ENCODE peak calls at places on chromosomes 12 and 14, in eight cellular contexts. F, L, O, R, J, W, H and D are unnamed samples.

GRCh38 chr14:95157987-95158712 is 821 bp upstream of the DICER1 start:
- DNase-seq in F (no peak), L (peak), O (no peak), R (no peak), J (no peak), W (no peak), H (no peak), D (no peak)

GRCh38 chr14:94342334-94342934 is 19.3 kb upstream of the SERPINA6 start:
- DNase-seq in F (peak), L (peak), O (peak), R (peak), J (peak), W (peak), H (peak), D (peak)

GRCh38 chr12:67716817-67717216 is 68.3 kb downstream of the DYRK2 start:
- DNase-seq in F (no peak), L (no peak), O (no peak), R (peak), J (peak), W (no peak), H (no peak), D (peak)

GRCh38 chr12:49763006-49763591 is 21.7 kb downstream of the TMBIM6 start:
- DNase-seq in F (no peak), L (peak), O (no peak), R (peak), J (peak), W (peak), H (peak), D (no peak)

GRCh38 chr12:107131832-107132616 is 38.7 kb upstream of the CRY1 start:
- DNase-seq in F (peak), L (peak), O (no peak), R (peak), J (peak), W (no peak), H (peak), D (peak)

GRCh38 chr14:30507209-30507608 is 51.7 kb upstream of the G2E3 start:
- DNase-seq in F (no peak), L (no peak), O (no peak), R (no peak), J (no peak), W (no peak), H (no peak), D (no peak)

GRCh38 chr14:101064121-101064661 is 160.7 kb upstream of the RTL1 start:
- DNase-seq in F (no peak), L (no peak), O (no peak), R (no peak), J (no peak), W (no peak), H (no peak), D (no peak)

GRCh38 chr14:36817071-36817930 is 155.6 kb downstream of the PAX9 start:
- DNase-seq in F (no peak), L (no peak), O (no peak), R (no peak), J (no peak), W (no peak), H (no peak), D (no peak)

GRCh38 chr12:65568517-65568916 is 255.8 kb upstream of the HMGA2 start:
- DNase-seq in F (no peak), L (peak), O (no peak), R (peak), J (peak), W (no peak), H (no peak), D (peak)

GRCh38 chr14:51386983-51387730 is 147.1 kb downstream of the TMX1 start:
- DNase-seq in F (no peak), L (peak), O (no peak), R (peak), J (no peak), W (no peak), H (no peak), D (no peak)

GRCh38 chr12:83042441-83043215 is 355.9 kb downstream of the TMTC2 start:
- DNase-seq in F (no peak), L (no peak), O (no peak), R (no peak), J (peak), W (no peak), H (no peak), D (no peak)

GRCh38 chr14:39998854-39999253 is 566.6 kb upstream of the FBXO33 start:
- DNase-seq in F (no peak), L (no peak), O (no peak), R (no peak), J (no peak), W (no peak), H (no peak), D (no peak)

GRCh38 chr12:88617352-88617751 is 37.1 kb upstream of the KITLG start:
- DNase-seq in F (no peak), L (no peak), O (no peak), R (no peak), J (no peak), W (no peak), H (no peak), D (no peak)

GRCh38 chr12:129570796-129571400 is 332.9 kb downstream of the TMEM132D start:
- DNase-seq in F (no peak), L (no peak), O (no peak), R (no peak), J (peak), W (no peak), H (no peak), D (no peak)

GRCh38 chr14:103198429-103199140 is 75.3 kb downstream of the TNFAIP2 start:
- DNase-seq in F (no peak), L (peak), O (no peak), R (peak), J (no peak), W (no peak), H (peak), D (peak)

GRCh38 chr14:53355581-53356112 is 202.5 kb upstream of the DDHD1 start:
- DNase-seq in F (peak), L (peak), O (no peak), R (peak), J (peak), W (no peak), H (no peak), D (peak)

GRCh38 chr14:45716506-45716905 is 463.5 kb upstream of the MIS18BP1 start:
- DNase-seq in F (no peak), L (peak), O (no peak), R (peak), J (peak), W (no peak), H (no peak), D (no peak)

GRCh38 chr14:26448181-26448855 is 149.5 kb downstream of the NOVA1 start:
- DNase-seq in F (no peak), L (no peak), O (no peak), R (no peak), J (no peak), W (no peak), H (no peak), D (no peak)

DNA sequence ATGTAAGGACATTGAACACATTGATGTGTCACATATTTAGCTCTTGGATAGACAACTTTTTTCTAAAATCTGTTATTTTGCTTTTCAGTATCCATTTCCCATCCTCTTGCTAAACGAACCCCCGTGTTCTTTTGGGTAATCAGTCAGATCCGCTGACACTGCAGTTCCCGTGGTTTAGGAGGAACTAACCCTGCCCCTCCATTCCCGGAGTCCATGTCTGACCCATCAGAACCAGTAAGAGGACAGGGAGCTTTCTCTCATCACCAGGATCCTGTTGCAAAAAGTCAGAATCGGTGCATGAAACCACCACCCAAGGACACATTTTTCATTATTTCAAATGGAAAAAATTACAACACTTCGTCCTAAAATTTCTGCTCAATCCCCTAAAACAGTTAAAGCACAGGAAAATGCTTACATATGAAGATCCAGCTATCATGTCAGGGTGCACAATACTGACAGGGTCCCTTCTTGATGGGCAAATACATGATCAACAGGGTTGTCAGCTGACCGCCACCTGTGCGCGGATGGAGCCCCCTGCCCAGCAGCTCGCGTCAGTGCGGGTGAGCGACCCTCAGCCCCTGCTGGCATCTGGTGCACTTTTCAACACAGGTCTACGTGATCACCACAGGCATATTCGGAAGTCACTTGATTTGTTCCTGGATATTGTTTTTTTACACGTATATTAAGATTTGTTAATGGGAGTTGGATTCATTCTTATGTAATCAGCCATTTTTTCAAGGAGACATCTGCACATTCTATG is 276.8 kb downstream of the ADGRD1 start:
- DNase-seq in F (no peak), L (no peak), O (no peak), R (no peak), J (no peak), W (no peak), H (peak), D (no peak)
- TF ChIP-seq CTCF in F (no peak), L (no peak), O (no peak), R (no peak), J (no peak), W (no peak), H (no peak), D (no peak)

DNA sequence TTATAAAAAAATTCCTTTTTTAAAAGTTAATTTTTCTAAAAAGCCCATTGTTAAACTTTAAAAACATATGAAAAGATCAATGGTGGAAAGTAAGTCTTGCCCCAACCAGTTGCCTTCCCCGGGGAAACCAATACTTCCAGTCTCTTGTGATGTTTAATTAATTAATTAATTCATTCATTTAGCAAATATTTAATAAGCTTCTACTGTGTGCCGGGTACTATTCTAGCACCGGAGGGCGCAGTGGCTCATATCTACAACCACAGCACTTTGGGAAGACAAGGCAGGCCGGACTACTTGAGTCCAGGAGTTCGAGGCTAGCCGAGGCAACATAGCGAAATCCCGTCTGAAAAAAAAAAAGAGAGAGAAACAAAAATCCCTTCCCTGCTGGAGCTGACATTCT is 87.4 kb downstream of the HECTD4 start:
- DNase-seq in F (no peak), L (peak), O (no peak), R (peak), J (peak), W (no peak), H (peak), D (peak)
- TF ChIP-seq CTCF in F (peak), L (no peak), O (no peak), R (peak), J (peak), W (no peak), H (no peak), D (no peak)

GRCh38 chr12:7021956-7022355 is 3.7 kb upstream of the LPCAT3 start:
- DNase-seq in F (no peak), L (no peak), O (no peak), R (peak), J (no peak), W (no peak), H (no peak), D (no peak)

GRCh38 chr12:7017870-7018349 is 366 bp downstream of the LPCAT3 start:
- DNase-seq in F (no peak), L (no peak), O (no peak), R (no peak), J (no peak), W (no peak), H (peak), D (no peak)

GRCh38 chr12:7018350-7019042 is at the start of gene LPCAT3:
- DNase-seq in F (peak), L (peak), O (peak), R (peak), J (peak), W (peak), H (peak), D (peak)

GRCh38 chr12:7016958-7017571 is 1.2 kb downstream of the LPCAT3 start:
- DNase-seq in F (no peak), L (no peak), O (no peak), R (no peak), J (no peak), W (no peak), H (no peak), D (no peak)

DNA sequence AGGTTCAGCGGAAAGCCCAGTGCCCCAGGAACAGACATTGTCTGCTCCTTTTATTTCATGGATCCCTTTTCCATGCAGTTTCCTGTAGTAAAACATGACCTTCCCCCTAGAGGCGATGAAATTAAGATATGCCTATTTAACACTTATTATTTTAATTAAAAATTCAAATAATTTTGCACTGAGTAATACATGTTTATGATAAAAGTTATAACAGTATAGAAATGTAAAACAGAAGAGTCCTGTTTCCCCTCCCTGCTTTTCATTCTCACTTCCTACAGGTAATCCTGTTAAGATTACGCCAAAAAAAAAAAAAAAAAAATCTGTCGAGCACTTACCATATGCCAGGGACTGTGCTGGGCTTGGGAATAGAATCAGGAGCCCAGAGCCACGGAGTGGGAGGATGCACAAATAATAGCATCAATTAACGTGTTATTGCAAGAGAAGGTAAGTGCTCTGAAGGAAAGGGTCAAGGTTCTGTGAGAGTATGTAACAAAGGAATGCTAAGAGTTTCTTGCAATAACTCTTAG is 830 bp upstream of the LPCAT3 start:
- DNase-seq in F (no peak), L (no peak), O (no peak), R (no peak), J (no peak), W (no peak), H (no peak), D (no peak)
- TF ChIP-seq CTCF in F (no peak), L (no peak), O (no peak), R (no peak), J (no peak), W (no peak), H (no peak), D (no peak)

DNA sequence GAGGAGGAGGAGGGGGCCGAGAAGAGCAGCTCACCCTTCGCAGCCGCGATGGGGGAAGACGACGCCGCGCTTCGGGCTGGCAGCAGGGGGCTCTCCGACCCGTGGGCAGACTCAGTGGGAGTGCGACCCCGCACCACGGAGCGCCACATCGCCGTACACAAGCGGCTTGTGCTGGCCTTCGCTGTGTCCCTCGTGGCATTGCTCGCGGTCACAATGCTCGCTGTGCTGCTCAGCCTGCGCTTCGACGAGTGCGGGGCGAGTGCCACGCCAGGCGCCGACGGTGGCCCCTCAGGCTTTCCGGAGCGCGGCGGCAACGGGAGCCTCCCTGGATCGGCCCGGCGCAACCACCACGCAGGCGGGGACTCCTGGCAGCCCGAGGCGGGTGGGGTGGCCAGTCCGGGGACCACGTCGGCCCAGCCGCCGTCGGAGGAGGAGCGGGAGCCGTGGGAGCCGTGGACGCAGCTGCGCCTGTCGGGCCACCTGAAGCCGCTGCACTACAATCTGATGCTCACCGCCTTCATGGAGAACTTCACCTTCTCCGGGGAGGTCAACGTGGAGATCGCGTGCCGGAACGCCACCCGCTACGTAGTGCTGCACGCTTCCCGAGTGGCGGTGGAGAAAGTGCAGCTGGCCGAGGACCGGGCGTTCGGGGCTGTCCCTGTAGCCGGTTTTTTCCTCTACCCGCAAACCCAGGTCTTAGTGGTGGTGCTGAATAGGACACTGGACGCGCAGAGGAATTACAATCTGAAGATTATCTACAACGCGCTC is 745 bp downstream of the TRHDE start:
- DNase-seq in F (no peak), L (no peak), O (no peak), R (no peak), J (peak), W (no peak), H (no peak), D (no peak)
- TF ChIP-seq CTCF in F (no peak), L (no peak), O (no peak), R (no peak), J (peak), W (no peak), H (no peak), D (no peak)

GRCh38 chr12:18805516-18806248 is 67.8 kb downstream of the CAPZA3 start:
- DNase-seq in F (no peak), L (no peak), O (no peak), R (no peak), J (no peak), W (no peak), H (no peak), D (no peak)
- TF ChIP-seq CTCF in F (no peak), L (no peak), O (no peak), R (no peak), J (no peak), W (no peak), H (no peak), D (no peak)